ENCODE peak calls at places on chromosomes 5 and 9, in five cellular contexts. I, B, U, C and K are unnamed samples.

GRCh38 chr5:157497875-157498611 is 38.0 kb downstream of the NIPAL4 start:
- DNase-seq in I (no peak), B (no peak), U (no peak), C (peak), K (peak)

GRCh38 chr5:31157719-31158118 is 35.8 kb upstream of the CDH6 start:
- DNase-seq in I (no peak), B (no peak), U (no peak), C (no peak), K (no peak)

GRCh38 chr5:62783374-62784057 is 204.9 kb downstream of the LRRC70 start:
- DNase-seq in I (no peak), B (no peak), U (no peak), C (no peak), K (no peak)

GRCh38 chr5:170597109-170597741 is 93.4 kb downstream of the KCNIP1 start:
- DNase-seq in I (no peak), B (peak), U (no peak), C (no peak), K (no peak)

GRCh38 chr9:106107716-106108115 is 413.4 kb downstream of the TMEM38B start:
- DNase-seq in I (no peak), B (no peak), U (no peak), C (no peak), K (no peak)

GRCh38 chr9:116151966-116152381 is 1.6 kb upstream of the PAPPA start:
- DNase-seq in I (no peak), B (peak), U (no peak), C (no peak), K (no peak)

GRCh38 chr5:62647241-62647640 is 68.6 kb downstream of the LRRC70 start:
- DNase-seq in I (no peak), B (no peak), U (no peak), C (no peak), K (no peak)

GRCh38 chr5:178108966-178109365 is 4.4 kb upstream of the N4BP3 start:
- DNase-seq in I (no peak), B (no peak), U (no peak), C (no peak), K (no peak)

GRCh38 chr9:89576404-89576824 is 28.4 kb upstream of the GADD45G start:
- DNase-seq in I (no peak), B (peak), U (no peak), C (peak), K (no peak)

GRCh38 chr9:131546336-131547084 is 1.2 kb downstream of the PRRT1B start:
- DNase-seq in I (no peak), B (peak), U (no peak), C (peak), K (no peak)